ENCODE peak calls at places on chromosomes 3 and 15, in four cellular contexts. U is A549, D is upper lobe of left lung, H is HepG2. G is an unnamed sample.

GRCh38 chr3:138412821-138413531 is 21.4 kb upstream of the ESYT3 start:
- ATAC-seq in U (no peak), D (peak), H (peak), G (no peak)

GRCh38 chr3:123602325-123602724 is 17.5 kb upstream of the HACD2 start:
- ATAC-seq in U (peak), D (no peak), H (no peak), G (no peak)

GRCh38 chr3:188491276-188491687 is 337.3 kb downstream of the LPP start:
- ATAC-seq in U (no peak), D (no peak), H (no peak), G (no peak)

GRCh38 chr3:172154768-172155649 is 115.6 kb downstream of the FNDC3B start:
- ATAC-seq in U (no peak), D (no peak), H (peak), G (no peak)

GRCh38 chr3:140911822-140912221 is 29.8 kb upstream of the SLC25A36 start:
- ATAC-seq in U (no peak), D (no peak), H (peak), G (no peak)

GRCh38 chr3:169387751-169388696 is 275.5 kb downstream of the MECOM start:
- ATAC-seq in U (no peak), D (peak), H (peak), G (peak)

GRCh38 chr3:108493862-108494261 is 16.5 kb downstream of the MYH15 start:
- ATAC-seq in U (peak), D (no peak), H (peak), G (no peak)

GRCh38 chr15:41559489-41560177 is 621 bp downstream of the TYRO3 start:
- ATAC-seq in U (no peak), D (peak), H (no peak), G (peak)

GRCh38 chr3:171306631-171307030 is 153.6 kb downstream of the TNIK start:
- ATAC-seq in U (no peak), D (peak), H (no peak), G (peak)

GRCh38 chr3:140545197-140545596 is 132.7 kb upstream of the TRIM42 start:
- ATAC-seq in U (no peak), D (no peak), H (no peak), G (peak)

GRCh38 chr3:28013864-28014473 is 227.4 kb upstream of the CMC1 start:
- ATAC-seq in U (no peak), D (no peak), H (no peak), G (no peak)

DNA sequence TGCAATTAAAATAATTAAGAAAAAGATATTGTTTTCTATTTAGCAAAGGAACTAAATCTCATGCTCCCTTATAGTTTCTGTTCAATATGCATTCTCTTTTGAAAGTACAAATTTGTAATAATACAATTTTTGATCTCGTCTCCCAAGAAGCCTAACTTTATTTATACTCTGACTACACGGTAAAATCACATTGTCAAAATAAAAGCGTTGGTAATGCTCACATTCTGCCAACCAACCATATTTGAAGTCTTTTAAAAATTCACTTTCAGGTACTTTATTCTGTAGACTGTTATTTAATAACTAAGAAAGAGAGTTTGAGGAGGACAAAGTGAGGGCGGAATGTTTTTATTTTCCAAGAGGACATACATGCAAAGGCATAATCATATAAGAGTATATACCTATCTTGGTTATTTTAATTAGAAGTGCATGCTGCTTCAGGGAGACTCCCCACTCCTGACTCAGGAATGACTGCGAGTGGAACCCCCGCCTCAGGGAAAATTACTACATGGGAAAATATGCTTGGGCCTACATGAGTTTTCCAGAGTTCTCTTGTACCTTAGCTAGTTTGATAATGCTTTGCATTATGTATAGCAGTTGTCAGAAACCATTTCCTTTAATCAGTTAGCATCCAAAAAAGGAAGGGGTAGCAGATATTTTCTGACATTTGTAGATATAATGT is 19.3 kb downstream of the MBNL1 start:
- ATAC-seq in U (no peak), D (no peak), H (no peak), G (no peak)
- H3K27ac ChIP-seq in U (no peak), D (no peak), H (no peak), G (peak)

DNA sequence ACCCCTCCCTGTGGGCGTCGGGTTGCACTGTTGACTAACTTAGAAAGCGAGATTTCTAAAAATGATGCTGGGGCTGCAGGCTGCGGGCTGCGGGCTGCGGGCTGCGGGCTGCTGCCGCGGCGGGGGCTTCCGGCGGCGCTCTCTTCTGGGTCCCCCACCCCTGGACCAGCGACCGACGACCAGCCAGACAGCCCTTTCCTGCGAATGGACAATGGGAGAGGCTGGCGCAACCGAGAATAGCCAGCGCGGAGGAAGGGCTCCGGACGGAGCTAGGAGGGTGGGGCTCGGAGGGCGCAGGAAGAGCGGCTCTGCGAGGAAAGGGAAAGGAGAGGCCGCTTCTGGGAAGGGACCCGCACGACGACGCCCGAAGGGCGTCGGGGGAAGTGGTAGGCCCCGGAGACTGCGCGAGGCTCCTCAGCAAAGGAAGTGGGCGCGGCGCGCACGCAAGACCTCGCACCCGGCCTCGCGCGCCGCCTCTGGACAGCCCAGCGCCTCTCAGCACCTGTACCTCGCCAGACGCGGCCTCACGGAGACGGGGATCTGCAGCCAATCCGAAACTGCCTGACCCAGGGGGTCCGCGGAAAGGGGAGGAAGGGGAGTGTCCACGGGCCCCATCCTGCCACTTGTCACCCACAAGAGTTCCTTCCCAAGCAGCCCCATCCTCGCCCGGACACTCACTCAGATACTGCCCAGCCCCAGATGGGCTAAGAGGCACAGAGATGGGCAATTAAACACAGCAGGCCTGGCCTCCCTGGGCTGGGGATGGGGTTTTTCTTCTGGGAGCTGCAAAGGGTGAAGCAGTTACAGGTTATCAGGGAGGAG is 70.7 kb downstream of the SLC12A8 start:
- ATAC-seq in U (no peak), D (peak), H (no peak), G (peak)
- TF ChIP-seq POLR2A in U (no peak), D (no peak), H (no peak), G (no peak)

GRCh38 chr15:57332326-57332725 is 44.0 kb upstream of the CGNL1 start:
- ATAC-seq in U (no peak), D (no peak), H (no peak), G (no peak)

GRCh38 chr15:57330619-57331018 is 45.7 kb upstream of the CGNL1 start:
- ATAC-seq in U (no peak), D (no peak), H (no peak), G (no peak)

GRCh38 chr15:57328479-57329250 is 47.6 kb upstream of the CGNL1 start:
- ATAC-seq in U (no peak), D (no peak), H (no peak), G (peak)

GRCh38 chr15:57327985-57328471 is 48.3 kb upstream of the CGNL1 start:
- ATAC-seq in U (no peak), D (peak), H (no peak), G (peak)

DNA sequence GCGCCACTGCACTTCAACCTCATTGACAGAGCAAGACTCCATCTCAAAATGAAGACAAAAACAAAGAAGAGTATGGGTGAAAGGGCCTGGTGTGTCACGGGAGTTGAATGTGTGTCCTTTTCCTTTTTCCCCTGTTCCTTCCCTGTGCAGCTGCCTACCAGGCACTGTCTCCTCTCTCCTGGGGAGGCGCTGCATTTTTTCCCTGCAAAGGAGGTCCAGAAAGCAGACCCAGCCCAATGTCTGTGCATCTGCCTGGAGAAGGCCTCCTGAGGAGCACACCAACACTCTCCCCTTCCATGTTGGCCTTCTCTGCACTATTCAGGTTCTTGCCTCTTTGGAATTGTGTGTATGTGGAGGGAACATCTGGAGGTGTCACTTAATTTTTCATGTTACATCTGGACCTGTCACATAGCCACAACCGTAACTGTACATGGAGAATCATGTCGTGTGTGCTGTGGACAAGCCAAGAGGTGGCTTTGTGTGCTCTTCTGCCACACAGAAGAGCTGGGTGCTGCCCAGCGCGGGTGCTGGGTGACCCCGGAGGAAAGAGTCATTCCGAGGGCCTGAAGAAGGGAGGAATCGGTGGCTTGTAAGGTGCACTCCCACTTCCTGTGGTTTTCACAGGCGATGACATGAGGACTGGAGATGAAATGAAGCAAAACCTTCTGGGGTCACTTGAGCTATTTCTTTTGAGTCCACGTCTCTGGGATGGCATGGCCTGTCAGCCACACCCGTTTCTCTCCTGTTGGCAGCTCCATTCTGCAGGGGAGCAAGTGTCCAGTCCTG is 46.5 kb upstream of the CGNL1 start:
- ATAC-seq in U (no peak), D (no peak), H (peak), G (no peak)
- TF ChIP-seq EP300 in U (no peak), D (no peak), H (no peak), G (no peak)

DNA sequence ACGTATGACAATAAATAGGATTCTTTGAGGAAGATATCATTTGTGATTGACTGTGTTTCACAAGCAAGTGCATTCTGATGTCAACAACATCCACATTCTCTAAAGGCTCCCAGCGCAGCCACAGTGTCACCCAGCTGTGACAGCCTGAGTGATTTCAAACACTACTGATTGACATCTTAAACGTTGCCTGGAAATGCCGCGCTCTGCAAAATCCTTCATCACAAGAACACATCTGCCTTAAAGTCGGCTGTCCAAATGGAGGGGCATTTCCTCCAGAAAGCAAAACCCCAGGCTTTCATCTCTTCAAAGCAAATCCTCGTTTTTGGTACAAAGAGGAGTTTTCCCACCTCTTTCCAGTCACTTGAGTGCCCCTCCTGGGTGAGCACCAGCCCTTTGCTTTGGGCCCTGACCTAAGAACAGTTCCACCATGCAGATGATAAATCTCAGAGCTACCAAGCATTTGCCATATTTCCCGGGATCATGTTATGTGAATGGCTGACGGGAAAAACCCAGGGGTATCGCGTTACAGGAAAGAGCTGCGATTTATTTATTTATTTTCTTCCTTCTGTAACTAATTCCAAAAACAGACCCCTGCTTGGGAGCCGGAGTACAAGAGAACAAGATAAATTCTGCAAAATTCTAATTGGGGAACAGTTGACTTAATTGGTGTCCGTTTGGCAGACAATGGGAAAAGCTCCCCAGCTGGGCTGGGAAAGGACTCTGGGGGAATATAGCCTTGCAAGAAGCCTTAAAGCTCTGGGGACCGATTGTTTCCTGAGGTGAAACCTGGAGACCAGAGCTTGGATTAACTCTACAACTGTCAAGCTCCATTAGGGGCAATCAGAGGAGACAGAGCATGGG is 703.8 kb upstream of the NR2F2 start:
- ATAC-seq in U (no peak), D (no peak), H (no peak), G (no peak)
- H3K27ac ChIP-seq in U (no peak), D (no peak), H (no peak), G (no peak)

GRCh38 chr15:39974656-39975230 is 40.8 kb downstream of the EIF2AK4 start:
- ATAC-seq in U (no peak), D (no peak), H (no peak), G (no peak)
- TF ChIP-seq POLR2A in U (no peak), D (no peak), H (no peak), G (no peak)

GRCh38 chr3:37905987-37906674 is 44.5 kb downstream of the CTDSPL start:
- ATAC-seq in U (no peak), D (peak), H (peak), G (peak)

GRCh38 chr3:37903320-37903719 is 41.6 kb downstream of the CTDSPL start:
- ATAC-seq in U (no peak), D (no peak), H (no peak), G (no peak)

GRCh38 chr3:37905346-37905745 is 43.7 kb downstream of the CTDSPL start:
- ATAC-seq in U (no peak), D (no peak), H (peak), G (no peak)

GRCh38 chr3:37903734-37904133 is 42.1 kb downstream of the CTDSPL start:
- ATAC-seq in U (no peak), D (no peak), H (no peak), G (no peak)

DNA sequence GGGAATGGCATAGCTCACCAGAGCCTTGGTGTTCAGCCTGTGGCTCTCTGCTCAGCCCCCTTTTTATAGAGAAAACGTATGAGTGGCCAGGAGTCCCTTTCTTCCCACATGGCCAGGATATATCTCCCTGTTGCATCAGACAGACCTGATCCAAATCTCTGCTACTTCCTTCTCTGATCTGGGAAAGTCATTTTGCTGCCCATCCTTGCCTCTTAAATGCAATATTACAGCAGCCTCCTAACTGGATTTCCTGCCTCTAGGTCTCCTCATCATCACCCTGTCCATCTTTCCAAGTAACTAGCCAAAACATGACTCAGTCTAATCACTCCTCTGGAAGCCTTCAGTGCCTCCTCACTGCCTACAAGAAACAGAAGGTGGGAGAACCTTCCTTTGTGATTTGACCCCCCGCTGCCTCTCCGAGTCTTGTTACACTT is 43.0 kb downstream of the CTDSPL start:
- ATAC-seq in U (no peak), D (peak), H (no peak), G (no peak)
- TF ChIP-seq EP300 in U (no peak), D (no peak), H (no peak), G (no peak)

GRCh38 chr3:5084224-5084623 is 37.9 kb upstream of the ARL8B start:
- ATAC-seq in U (no peak), D (no peak), H (no peak), G (no peak)

GRCh38 chr3:5082658-5083030 is 39.4 kb upstream of the ARL8B start:
- ATAC-seq in U (peak), D (no peak), H (no peak), G (no peak)

GRCh38 chr3:5087209-5087608 is 34.9 kb upstream of the ARL8B start:
- ATAC-seq in U (no peak), D (no peak), H (no peak), G (no peak)

GRCh38 chr3:5090197-5090596 is 31.9 kb upstream of the ARL8B start:
- ATAC-seq in U (no peak), D (no peak), H (peak), G (no peak)

DNA sequence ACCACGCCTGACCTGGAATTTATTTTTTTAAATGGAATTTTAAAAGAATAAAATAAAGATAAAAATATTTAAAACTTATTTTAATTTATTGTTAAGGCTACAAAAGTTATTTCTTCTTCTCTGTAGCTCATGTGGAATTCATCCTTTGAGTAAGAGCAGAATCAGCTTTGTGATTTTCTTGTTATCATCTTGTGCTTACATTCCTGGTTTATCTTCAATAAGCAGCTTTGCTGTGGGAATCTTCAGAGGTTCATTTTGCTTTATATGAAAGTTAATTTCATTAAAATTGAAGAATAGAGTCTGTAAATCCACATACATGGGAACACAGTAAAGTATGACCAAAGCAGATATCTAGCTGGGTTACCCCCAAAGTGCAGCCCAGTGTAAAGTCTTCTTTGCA is 35.4 kb upstream of the ARL8B start:
- ATAC-seq in U (no peak), D (no peak), H (no peak), G (no peak)
- H3K27ac ChIP-seq in U (no peak), D (no peak), H (no peak), G (no peak)